ENCODE peak calls at places on chromosomes 6 and 20, in eight cellular contexts. B is dorsolateral prefrontal cortex, W is body of pancreas, X is transverse colon, M is left ventricle myocardium inferior, K is fibroblast of mammary gland, Q is brain microvascular endothelial cell, Z is astrocyte of the cerebellum. V is an unnamed sample.

GRCh38 chr6:53335224-53335994 is 13.3 kb downstream of the ELOVL5 start:
- DNase-seq in M (no peak), W (no peak), B (no peak), Q (no peak), K (no peak), X (peak; percentile 70), Z (no peak), V (peak; percentile 26)

GRCh38 chr6:126535585-126535984 is 195.7 kb downstream of the CENPW start:
- DNase-seq in Z (peak; percentile 82), K (no peak), B (no peak), M (no peak), W (no peak), Q (peak; percentile 25), X (no peak), V (no peak)

GRCh38 chr6:43803783-43804549 is 34.0 kb downstream of the VEGFA start:
- DNase-seq in M (no peak), Z (no peak), X (peak; percentile 47), W (peak; percentile 82), B (no peak), K (no peak), Q (no peak), V (peak; percentile 72)

GRCh38 chr6:129488313-129488712 is 221.7 kb downstream of the ARHGAP18 start:
- DNase-seq in Z (no peak), B (no peak), K (no peak), X (no peak), M (no peak), Q (no peak), W (no peak), V (no peak)

GRCh38 chr20:42530855-42531674 is 658.6 kb downstream of the PTPRT start:
- DNase-seq in Q (no peak), B (no peak), K (peak; percentile 4), M (no peak), Z (no peak), X (no peak), W (peak; percentile 12), V (peak; percentile 4)

GRCh38 chr20:46601603-46602122 is 49.6 kb downstream of the SLC13A3 start:
- DNase-seq in Z (no peak), B (no peak), K (no peak), W (no peak), X (no peak), Q (no peak), M (no peak), V (no peak)

GRCh38 chr20:50487397-50487796 is 22.8 kb upstream of the PTPN1 start:
- DNase-seq in Z (no peak), K (no peak), B (no peak), Q (no peak), W (no peak), M (no peak), X (no peak), V (no peak)

GRCh38 chr6:14816106-14816864 is 429.6 kb upstream of the JARID2 start:
- DNase-seq in X (no peak), B (no peak), Z (no peak), M (no peak), K (peak; percentile 48), Q (no peak), W (no peak), V (no peak)

GRCh38 chr6:15220062-15220461 is 25.8 kb upstream of the JARID2 start:
- DNase-seq in B (no peak), M (no peak), W (no peak), K (no peak), X (no peak), Q (no peak), Z (no peak), V (no peak)

GRCh38 chr20:11926599-11926998 is 8.9 kb downstream of the BTBD3 start:
- DNase-seq in Z (no peak), Q (no peak), M (no peak), X (no peak), K (no peak), B (no peak), W (no peak), V (no peak)
- H3K4me3 ChIP-seq in Z (no peak overlapping the region), Q (no peak overlapping the region), M (no peak overlapping the region), X (no peak overlapping the region), K (no peak overlapping the region), B (peak overlapping the region; percentile 10), W (no peak overlapping the region), V (no peak overlapping the region)

DNA sequence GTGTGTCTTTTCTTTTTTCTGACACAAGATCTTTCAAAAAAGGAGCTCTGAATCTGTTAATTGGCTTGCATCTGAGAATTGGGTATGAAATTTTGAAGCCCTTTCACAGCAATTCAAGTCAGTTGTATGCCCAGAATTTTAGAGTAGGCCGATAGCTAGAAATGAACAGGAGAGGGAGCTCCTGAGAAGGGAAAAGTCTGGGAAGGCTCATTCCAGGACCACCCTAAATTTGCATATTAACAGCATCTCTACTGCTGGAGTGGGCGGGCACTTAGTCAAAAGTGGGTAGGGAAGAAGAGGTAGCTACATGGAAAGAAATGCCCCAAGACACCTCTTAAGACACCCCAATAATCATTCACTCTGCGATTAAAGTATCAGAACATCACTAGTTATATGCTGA is 928.3 kb downstream of the TBC1D32 start:
- DNase-seq in M (no peak), W (no peak), B (no peak), X (no peak), K (no peak), Q (no peak), Z (no peak), V (peak; percentile 10)
- TF ChIP-seq CTCF in M (no peak), W (no peak), B (no peak), X (no peak), K (peak; percentile 21), Q (peak; percentile 13), Z (peak; percentile 34), V (peak; percentile 41)

DNA sequence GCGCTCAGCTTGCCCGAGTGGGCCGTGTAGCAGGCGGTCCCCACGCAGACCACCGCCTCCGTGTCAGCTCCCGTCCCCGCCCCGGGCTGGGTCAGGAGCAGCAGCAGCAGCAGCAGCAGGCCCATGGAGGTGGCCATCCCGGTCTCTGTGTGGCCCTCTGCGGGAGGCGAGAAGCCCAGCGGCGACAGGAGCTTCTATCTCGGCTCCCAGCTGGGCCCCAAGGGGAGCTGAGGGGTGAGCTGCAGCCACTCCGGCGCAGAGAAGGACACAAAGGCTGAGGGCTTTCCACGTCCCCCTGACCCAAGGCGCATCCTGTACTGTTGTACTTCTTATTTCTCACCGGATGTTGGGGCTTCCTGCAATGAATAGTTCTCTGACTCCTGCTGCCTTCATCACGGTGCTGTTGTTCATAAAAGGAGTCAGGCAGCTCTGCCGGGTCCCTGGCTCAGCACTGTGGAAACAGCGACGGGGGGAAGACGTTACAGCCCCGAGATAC is at the start of gene CD93:
- DNase-seq in Q (peak; percentile 58), K (no peak), B (no peak), X (no peak), M (no peak), W (no peak), Z (no peak), V (peak; percentile 38)
- H3K4me3 ChIP-seq in Q (no peak within 1 kb of the TSS), K (no peak within 1 kb of the TSS), B (peak within 1 kb of the TSS; percentile 40), X (no peak within 1 kb of the TSS), M (peak within 1 kb of the TSS; percentile 66), W (no peak within 1 kb of the TSS), Z (no peak within 1 kb of the TSS), V (no peak within 1 kb of the TSS)

DNA sequence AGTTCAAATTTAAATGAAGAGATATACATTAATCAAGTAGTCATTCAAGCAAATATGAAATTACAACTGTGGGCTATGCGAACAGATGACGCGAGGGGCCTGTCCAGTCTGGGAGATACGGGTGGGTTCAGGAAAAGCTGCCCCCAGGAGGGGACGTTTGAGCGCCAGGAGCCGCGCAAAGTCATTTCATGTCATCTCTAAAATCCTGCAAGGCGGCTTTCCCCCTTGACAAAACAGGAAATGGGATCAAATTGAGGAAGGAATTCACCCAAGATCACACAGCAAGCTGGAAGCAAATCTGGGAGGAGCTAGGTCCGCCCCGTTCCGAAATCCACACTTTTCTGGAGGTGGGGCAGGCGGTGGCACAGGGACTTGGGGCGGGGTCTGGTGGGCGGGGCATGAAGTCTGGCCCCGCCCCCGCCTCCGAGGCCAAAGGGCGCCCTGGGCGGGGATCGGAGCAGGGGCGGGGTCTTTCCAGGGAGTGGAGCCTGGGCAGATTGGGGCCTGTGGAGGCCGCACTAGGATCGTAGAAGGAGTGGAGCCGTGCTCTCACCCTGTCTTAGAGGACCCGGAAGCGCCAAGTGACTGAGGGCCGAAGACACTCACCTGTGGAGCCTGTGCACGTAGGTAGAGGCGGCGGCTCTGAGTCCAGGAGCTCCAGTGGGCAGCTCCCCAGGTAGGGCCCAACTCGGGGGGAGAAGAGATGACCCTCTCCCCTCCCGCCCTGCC is at the start of gene LPIN3:
- DNase-seq in M (peak; percentile 92), Z (peak; percentile 38), W (peak; percentile 95), K (peak; percentile 92), Q (peak; percentile 31), X (peak; percentile 95), B (peak; percentile 52), V (peak; percentile 96)
- TF ChIP-seq CTCF in M (no peak), Z (no peak), W (peak; percentile 28), K (no peak), Q (no peak), X (no peak), B (no peak), V (peak; percentile 39)

GRCh38 chr20:54570561-54570960 is 95.2 kb downstream of the DOK5 start:
- DNase-seq in X (no peak), Z (no peak), Q (no peak), B (no peak), K (no peak), W (no peak), M (no peak), V (no peak)
- H3K4me3 ChIP-seq in X (no peak overlapping the region), Z (no peak overlapping the region), Q (no peak overlapping the region), B (no peak overlapping the region), K (no peak overlapping the region), W (no peak overlapping the region), M (no peak overlapping the region), V (no peak overlapping the region)

GRCh38 chr6:108568101-108568500 is 7.4 kb downstream of the FOXO3 start:
- DNase-seq in Q (no peak), B (no peak), X (no peak), Z (no peak), W (no peak), M (no peak), K (no peak), V (no peak)

GRCh38 chr6:108565091-108565766 is 4.5 kb downstream of the FOXO3 start:
- DNase-seq in K (no peak), Z (no peak), M (no peak), Q (no peak), X (no peak), B (no peak), W (no peak), V (peak; percentile 52)

GRCh38 chr6:108566406-108566805 is 5.7 kb downstream of the FOXO3 start:
- DNase-seq in Q (no peak), X (no peak), K (no peak), W (peak; percentile 58), Z (no peak), M (no peak), B (no peak), V (no peak)

GRCh38 chr6:108564178-108564577 is 3.5 kb downstream of the FOXO3 start:
- DNase-seq in K (peak; percentile 99), M (no peak), X (no peak), W (no peak), Q (peak; percentile 88), B (no peak), Z (peak; percentile 93), V (peak; percentile 81)

DNA sequence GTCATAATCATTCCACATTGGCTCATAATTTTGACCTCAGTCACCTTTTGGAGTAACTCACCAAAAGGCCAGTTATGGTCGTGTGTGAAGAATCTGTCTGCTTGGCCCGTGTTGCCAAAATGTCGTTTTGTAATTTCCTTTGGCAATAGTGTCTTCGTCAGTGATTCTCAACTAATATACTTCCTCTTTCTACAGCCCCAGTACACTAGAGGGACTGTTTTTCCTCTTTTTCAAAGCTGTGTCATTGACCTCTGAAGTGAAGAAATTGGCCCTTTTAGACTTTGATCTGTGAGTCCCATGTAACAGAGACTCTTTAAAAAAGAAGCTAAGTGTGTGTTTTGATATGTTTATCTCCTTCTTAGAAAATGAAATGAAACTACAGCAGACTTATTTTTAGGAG is 5.2 kb downstream of the FOXO3 start:
- DNase-seq in K (peak; percentile 98), Z (no peak), M (no peak), X (peak; percentile 36), Q (no peak), B (no peak), W (peak; percentile 37), V (peak; percentile 37)
- TF ChIP-seq CTCF in K (peak; percentile 43), Z (no peak), M (peak; percentile 35), X (no peak), Q (no peak), B (no peak), W (peak; percentile 29), V (no peak)